ENCODE peak calls at places on chromosomes 11 and 22, in four cellular contexts. One of them, this sample, is unnamed.

GRCh38 chr22:41184679-41185078 is 20.4 kb upstream of the L3MBTL2 start:
- DNase-seq in AG04450: no peak
- DNase-seq in A673: no peak
- DNase-seq in RWPE1: no peak
- DNase-seq in this sample: no peak

GRCh38 chr11:106288057-106288456 is 210.6 kb downstream of the AASDHPPT start:
- DNase-seq in AG04450: no peak
- DNase-seq in A673: no peak
- DNase-seq in RWPE1: no peak
- DNase-seq in this sample: no peak

GRCh38 chr11:134230339-134230738 is 5.9 kb downstream of the VPS26B start:
- DNase-seq in RWPE1: no peak
- DNase-seq in A673: no peak
- DNase-seq in AG04450: no peak
- DNase-seq in this sample: no peak

GRCh38 chr11:134669796-134670195 is 257.8 kb upstream of the B3GAT1 start:
- DNase-seq in AG04450: no peak
- DNase-seq in A673: no peak
- DNase-seq in RWPE1: no peak
- DNase-seq in this sample: no peak

GRCh38 chr11:91773090-91773489 is 451.5 kb upstream of the FAT3 start:
- DNase-seq in RWPE1: no peak
- DNase-seq in A673: peak
- DNase-seq in AG04450: no peak
- DNase-seq in this sample: no peak

GRCh38 chr11:75400110-75400865 is 970 bp downstream of the RPS3 start:
- DNase-seq in RWPE1: no peak
- DNase-seq in AG04450: no peak
- DNase-seq in A673: peak
- DNase-seq in this sample: no peak

GRCh38 chr11:1565173-1565903 is 6.7 kb downstream of the DUSP8 start:
- DNase-seq in A673: no peak
- DNase-seq in AG04450: no peak
- DNase-seq in RWPE1: no peak
- DNase-seq in this sample: no peak

GRCh38 chr11:113260096-113260425 is 54.3 kb upstream of the TTC12 start:
- DNase-seq in A673: no peak
- DNase-seq in RWPE1: no peak
- DNase-seq in AG04450: no peak
- DNase-seq in this sample: no peak

GRCh38 chr22:46108564-46109473 is 41.5 kb upstream of the PPARA start:
- DNase-seq in A673: peak
- DNase-seq in RWPE1: no peak
- DNase-seq in AG04450: no peak
- DNase-seq in this sample: no peak

GRCh38 chr11:100785148-100785983 is 98.3 kb downstream of the ARHGAP42 start:
- DNase-seq in AG04450: no peak
- DNase-seq in RWPE1: no peak
- DNase-seq in A673: no peak
- DNase-seq in this sample: no peak

GRCh38 chr11:57249384-57250319 is 12.6 kb upstream of the APLNR start:
- DNase-seq in RWPE1: peak
- DNase-seq in AG04450: peak
- DNase-seq in A673: peak
- DNase-seq in this sample: no peak

GRCh38 chr22:40703731-40704130 is 24.4 kb downstream of the MCHR1 start:
- DNase-seq in RWPE1: no peak
- DNase-seq in AG04450: no peak
- DNase-seq in A673: peak
- DNase-seq in this sample: no peak

GRCh38 chr11:109726061-109726460 is 304.1 kb downstream of the C11orf87 start:
- DNase-seq in A673: no peak
- DNase-seq in AG04450: no peak
- DNase-seq in RWPE1: peak
- DNase-seq in this sample: no peak

GRCh38 chr11:105167244-105167643 is 27.7 kb upstream of the CARD18 start:
- DNase-seq in A673: no peak
- DNase-seq in AG04450: no peak
- DNase-seq in RWPE1: no peak
- DNase-seq in this sample: no peak

GRCh38 chr11:116605543-116605942 is 167.2 kb downstream of the BUD13 start:
- DNase-seq in A673: peak
- DNase-seq in AG04450: no peak
- DNase-seq in RWPE1: peak
- DNase-seq in this sample: no peak

GRCh38 chr22:31230155-31230870 is 18.2 kb downstream of the LIMK2 start:
- DNase-seq in RWPE1: no peak
- DNase-seq in AG04450: no peak
- DNase-seq in A673: no peak
- DNase-seq in this sample: peak

GRCh38 chr11:120398184-120398583 is 62.0 kb downstream of the ARHGEF12 start:
- DNase-seq in A673: no peak
- DNase-seq in RWPE1: no peak
- DNase-seq in AG04450: no peak
- DNase-seq in this sample: no peak

GRCh38 chr22:33051960-33052839 is 6.0 kb downstream of the SYN3 start:
- DNase-seq in RWPE1: no peak
- DNase-seq in AG04450: no peak
- DNase-seq in A673: no peak
- DNase-seq in this sample: no peak

GRCh38 chr11:78514922-78515502 is 59.7 kb downstream of the NARS2 start:
- DNase-seq in RWPE1: no peak
- DNase-seq in AG04450: no peak
- DNase-seq in A673: no peak
- DNase-seq in this sample: no peak

GRCh38 chr11:13258855-13259254 is 18.7 kb upstream of the BMAL1 start:
- DNase-seq in AG04450: no peak
- DNase-seq in RWPE1: no peak
- DNase-seq in A673: no peak
- DNase-seq in this sample: no peak

GRCh38 chr11:75802913-75803820 is 11.8 kb upstream of the UVRAG start:
- DNase-seq in AG04450: peak
- DNase-seq in A673: peak
- DNase-seq in RWPE1: peak
- DNase-seq in this sample: peak

GRCh38 chr11:116051494-116051893 is 547.3 kb upstream of the CADM1 start:
- DNase-seq in A673: no peak
- DNase-seq in RWPE1: no peak
- DNase-seq in AG04450: no peak
- DNase-seq in this sample: no peak

GRCh38 chr11:47415949-47416472 is 7.6 kb downstream of the SLC39A13 start:
- DNase-seq in A673: peak
- DNase-seq in RWPE1: peak
- DNase-seq in AG04450: peak
- DNase-seq in this sample: no peak

GRCh38 chr22:20777420-20778177 is 3.7 kb downstream of the SERPIND1 start:
- DNase-seq in A673: peak
- DNase-seq in AG04450: peak
- DNase-seq in RWPE1: peak
- DNase-seq in this sample: no peak
- TF ChIP-seq CTCF in A673: no peak
- TF ChIP-seq CTCF in AG04450: peak
- TF ChIP-seq CTCF in RWPE1: no peak
- TF ChIP-seq CTCF in this sample: no peak

GRCh38 chr11:102935514-102935913 is 20.0 kb downstream of the MMP13 start:
- DNase-seq in A673: no peak
- DNase-seq in AG04450: no peak
- DNase-seq in RWPE1: no peak
- DNase-seq in this sample: no peak
- TF ChIP-seq CTCF in A673: no peak
- TF ChIP-seq CTCF in AG04450: peak
- TF ChIP-seq CTCF in RWPE1: no peak
- TF ChIP-seq CTCF in this sample: no peak

GRCh38 chr22:39559456-39560105 is 11.0 kb upstream of the CACNA1I start:
- DNase-seq in AG04450: no peak
- DNase-seq in A673: no peak
- DNase-seq in RWPE1: no peak
- DNase-seq in this sample: no peak

GRCh38 chr22:39558254-39558727 is 12.3 kb upstream of the CACNA1I start:
- DNase-seq in RWPE1: no peak
- DNase-seq in AG04450: no peak
- DNase-seq in A673: no peak
- DNase-seq in this sample: no peak

GRCh38 chr22:39558950-39559349 is 11.6 kb upstream of the CACNA1I start:
- DNase-seq in RWPE1: no peak
- DNase-seq in AG04450: no peak
- DNase-seq in A673: no peak
- DNase-seq in this sample: no peak

GRCh38 chr22:39560127-39560526 is 10.4 kb upstream of the CACNA1I start:
- DNase-seq in A673: no peak
- DNase-seq in AG04450: no peak
- DNase-seq in RWPE1: no peak
- DNase-seq in this sample: no peak

DNA sequence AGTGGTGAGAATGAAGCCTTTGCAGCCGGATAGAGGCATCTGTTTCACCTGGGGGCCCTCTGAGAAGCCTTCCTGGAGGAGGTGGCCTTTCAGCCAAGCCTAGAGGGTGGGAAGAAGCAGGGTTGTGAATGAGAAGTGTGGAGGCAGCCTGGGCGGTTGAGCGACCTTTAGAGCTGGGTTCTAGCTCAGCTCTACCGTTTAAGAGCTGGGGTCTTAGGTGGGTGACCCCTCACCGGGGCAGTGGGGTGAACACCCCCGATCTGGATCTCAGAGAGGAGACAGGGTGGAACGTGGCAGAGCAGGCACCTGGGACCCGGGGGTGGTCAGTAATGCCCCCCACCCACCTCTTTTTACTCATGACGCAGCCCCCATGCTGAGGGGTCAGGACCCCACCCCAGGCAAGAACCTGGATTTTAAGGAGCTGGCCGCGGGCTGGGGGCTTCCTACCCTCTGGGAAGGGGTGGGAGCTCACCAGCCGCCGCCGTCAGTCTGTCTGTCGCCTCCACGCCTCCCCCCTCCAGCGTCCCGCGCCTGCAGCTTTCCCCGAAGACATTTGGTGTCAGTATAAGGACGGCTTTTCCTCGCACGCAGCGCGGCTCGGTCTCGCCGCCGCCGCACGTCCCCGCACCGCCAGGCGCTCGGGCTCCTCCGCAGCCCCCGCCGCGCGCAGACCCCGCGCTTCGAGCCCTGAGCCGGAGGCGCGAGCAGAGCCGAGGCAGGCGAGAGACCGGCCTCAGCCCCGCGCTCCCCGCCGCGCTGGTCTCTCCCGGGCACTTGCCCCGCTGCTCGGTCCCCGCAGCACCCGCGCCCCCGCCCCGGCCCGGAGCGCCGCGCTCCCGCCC is 13.4 kb upstream of the CACNA1I start:
- DNase-seq in A673: peak
- DNase-seq in AG04450: no peak
- DNase-seq in RWPE1: no peak
- DNase-seq in this sample: no peak
- TF ChIP-seq CTCF in A673: peak
- TF ChIP-seq CTCF in AG04450: peak
- TF ChIP-seq CTCF in RWPE1: no peak
- TF ChIP-seq CTCF in this sample: no peak

DNA sequence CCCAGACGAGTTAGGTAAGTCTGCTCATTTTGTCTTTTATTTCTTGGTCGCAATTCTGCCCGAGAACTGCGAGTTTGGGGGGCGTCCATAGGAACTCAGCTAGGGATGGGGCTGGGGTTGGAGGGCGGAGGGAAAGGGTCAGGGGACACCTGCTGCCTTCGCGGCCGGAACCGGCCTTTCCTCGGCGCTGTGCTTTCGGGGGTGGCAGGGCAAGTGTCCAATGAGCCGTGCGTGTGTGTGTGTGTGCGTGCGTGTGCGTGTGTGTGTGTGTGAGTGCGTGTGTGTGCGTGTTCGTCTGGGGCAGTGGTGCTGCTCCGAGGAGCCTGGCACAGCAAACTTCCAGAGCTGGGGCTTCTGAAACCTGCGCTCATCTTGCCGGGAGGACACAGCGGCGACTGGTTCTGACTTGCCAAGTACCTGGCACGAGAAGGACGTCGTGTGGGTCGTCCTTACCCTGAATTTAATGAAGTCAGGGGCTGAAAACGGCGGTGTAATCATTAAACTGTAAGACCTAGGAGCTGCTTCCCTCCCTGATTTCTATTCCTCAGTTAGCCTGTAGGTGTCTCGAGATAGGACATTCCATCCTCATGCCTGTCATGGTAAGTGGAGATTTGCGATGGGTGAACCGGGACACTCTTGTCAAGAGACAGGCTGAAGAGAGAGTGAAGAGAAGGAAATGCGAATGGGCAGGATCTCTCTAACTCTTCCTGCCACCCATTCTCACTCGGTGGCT is 27.0 kb upstream of the AMOTL1 start:
- DNase-seq in RWPE1: peak
- DNase-seq in AG04450: no peak
- DNase-seq in A673: peak
- DNase-seq in this sample: no peak
- TF ChIP-seq CTCF in RWPE1: peak
- TF ChIP-seq CTCF in AG04450: peak
- TF ChIP-seq CTCF in A673: peak
- TF ChIP-seq CTCF in this sample: peak

GRCh38 chr11:128467610-128468041 is 119.7 kb downstream of the ETS1 start:
- DNase-seq in AG04450: peak
- DNase-seq in RWPE1: peak
- DNase-seq in A673: peak
- DNase-seq in this sample: no peak
- TF ChIP-seq CTCF in AG04450: peak
- TF ChIP-seq CTCF in RWPE1: no peak
- TF ChIP-seq CTCF in A673: no peak
- TF ChIP-seq CTCF in this sample: no peak